ENCODE peak calls at places on chromosomes 2 and 18, in nine cellular contexts. L is prostate gland; K is left lung; O is CD8-positive, alpha-beta T cell; B is thoracic aorta; V is uterus; N is esophagus squamous epithelium; H is A549; E is fibroblast of lung. R is an unnamed sample. For H3K4me1, the result is how much of the 10 kb centered on the place peaks cover.

GRCh38 chr2:184498936-184499335 is 99.4 kb upstream of the ZNF804A start:
- DNase-seq in N (no peak), O (no peak), V (no peak), H (no peak), L (no peak), E (no peak), K (no peak), B (no peak), R (no peak)

GRCh38 chr18:42258301-42258965 is 303.4 kb downstream of the PIK3C3 start:
- DNase-seq in B (no peak), L (no peak), K (no peak), H (no peak), O (no peak), N (no peak), V (no peak), E (no peak), R (no peak)

GRCh38 chr2:160085662-160086061 is 23.2 kb upstream of the PLA2R1 start:
- DNase-seq in K (no peak), O (no peak), N (no peak), B (no peak), L (no peak), E (no peak), V (no peak), H (no peak), R (no peak)

GRCh38 chr2:68995911-68996310 is 17.1 kb upstream of the ANTXR1 start:
- DNase-seq in E (no peak), V (no peak), H (no peak), K (no peak), N (no peak), L (no peak), B (no peak), O (no peak), R (no peak)

GRCh38 chr2:230723363-230723762 is 10.7 kb downstream of the CAB39 start:
- DNase-seq in N (no peak), L (no peak), O (peak), V (no peak), H (no peak), K (no peak), B (no peak), E (no peak), R (no peak)

GRCh38 chr18:36176739-36177138 is 10.6 kb upstream of the MOCOS start:
- DNase-seq in L (no peak), N (no peak), E (peak), O (no peak), B (no peak), K (no peak), H (no peak), V (no peak), R (no peak)

GRCh38 chr18:49638891-49639557 is 77.2 kb downstream of the LIPG start:
- DNase-seq in K (no peak), H (no peak), N (no peak), E (no peak), V (no peak), L (no peak), O (no peak), B (no peak), R (no peak)

GRCh38 chr18:23247896-23248295 is 112.6 kb downstream of the CABLES1 start:
- DNase-seq in E (no peak), K (no peak), O (no peak), H (no peak), N (no peak), L (no peak), B (no peak), V (no peak), R (no peak)

GRCh38 chr18:49052891-49053644 is 102.3 kb upstream of the SMAD7 start:
- DNase-seq in N (no peak), O (peak), H (no peak), L (no peak), E (peak), B (no peak), K (no peak), V (peak), R (no peak)

GRCh38 chr2:188132385-188132784 is 159.3 kb upstream of the GULP1 start:
- DNase-seq in O (no peak), B (no peak), N (no peak), H (no peak), E (peak), V (no peak), L (peak), K (no peak), R (no peak)

GRCh38 chr2:48205137-48205798 is 299.0 kb upstream of the FBXO11 start:
- DNase-seq in H (no peak), N (no peak), L (no peak), V (no peak), O (no peak), K (no peak), B (no peak), E (peak), R (no peak)

GRCh38 chr2:28362991-28363521 is 29.6 kb upstream of the FOSL2 start:
- DNase-seq in E (no peak), L (no peak), K (no peak), V (no peak), N (no peak), O (no peak), H (no peak), B (no peak), R (no peak)
- H3K4me1 ChIP-seq in E (under half), L (under half), K (half or more), V (under half), N (under half), O (half or more), H (under half), B (under half), R (under half)

DNA sequence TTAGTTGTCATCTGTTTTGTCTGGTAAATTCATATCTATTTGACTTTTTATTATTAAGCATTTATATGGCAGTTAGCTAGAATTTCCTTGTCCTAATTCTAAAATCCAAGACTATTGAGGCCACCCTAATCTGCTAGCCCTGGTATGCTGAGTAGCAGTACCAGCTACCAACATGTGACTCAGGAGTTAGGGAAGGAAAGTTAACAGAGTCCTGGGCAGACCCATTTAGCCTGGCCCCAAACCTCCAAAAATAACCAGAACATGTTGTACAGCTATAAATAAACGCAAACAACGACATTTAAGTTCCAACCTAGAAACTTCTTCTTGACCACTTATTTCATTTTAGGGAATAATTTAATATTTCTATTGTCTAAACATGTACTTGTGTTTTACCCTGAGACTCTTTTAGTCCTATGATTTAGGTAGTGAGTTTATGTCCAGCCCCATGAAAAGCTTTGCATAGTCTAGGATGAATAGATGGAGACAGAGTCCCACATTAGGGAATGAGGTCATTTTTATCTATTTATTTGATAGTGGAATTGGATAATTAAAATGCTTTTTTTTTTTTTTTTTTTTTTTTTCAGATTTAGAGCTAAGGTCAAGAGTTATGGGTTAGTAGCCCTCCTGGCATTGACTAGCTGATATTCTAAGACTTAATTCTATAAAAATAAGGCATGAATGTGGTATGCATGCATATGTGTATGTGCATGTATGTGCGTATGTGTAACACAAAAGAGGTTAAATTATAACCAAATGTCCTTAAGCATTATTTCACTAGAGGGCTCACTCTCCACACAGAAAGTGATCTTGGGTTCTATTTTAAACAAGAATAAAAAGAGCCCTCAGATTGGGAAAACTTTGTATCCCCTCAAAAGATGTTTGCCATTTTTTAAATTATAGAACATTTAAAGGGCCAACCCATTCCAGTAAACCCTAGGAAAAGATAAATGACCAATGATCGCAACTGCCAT is 160.0 kb upstream of the MAPRE2 start:
- DNase-seq in H (no peak), V (no peak), B (no peak), E (peak), K (no peak), L (no peak), O (no peak), N (no peak), R (no peak)
- TF ChIP-seq CTCF in H (peak), V (no peak), B (no peak), E (peak), K (no peak), L (no peak), O (no peak), N (no peak), R (no peak)

GRCh38 chr2:127092951-127093516 is 13.9 kb downstream of the BIN1 start:
- DNase-seq in O (no peak), E (no peak), B (no peak), H (no peak), N (no peak), K (peak), V (no peak), L (no peak), R (no peak)
- H3K4me1 ChIP-seq in O (under half), E (under half), B (under half), H (under half), N (under half), K (under half), V (under half), L (under half), R (under half)

DNA sequence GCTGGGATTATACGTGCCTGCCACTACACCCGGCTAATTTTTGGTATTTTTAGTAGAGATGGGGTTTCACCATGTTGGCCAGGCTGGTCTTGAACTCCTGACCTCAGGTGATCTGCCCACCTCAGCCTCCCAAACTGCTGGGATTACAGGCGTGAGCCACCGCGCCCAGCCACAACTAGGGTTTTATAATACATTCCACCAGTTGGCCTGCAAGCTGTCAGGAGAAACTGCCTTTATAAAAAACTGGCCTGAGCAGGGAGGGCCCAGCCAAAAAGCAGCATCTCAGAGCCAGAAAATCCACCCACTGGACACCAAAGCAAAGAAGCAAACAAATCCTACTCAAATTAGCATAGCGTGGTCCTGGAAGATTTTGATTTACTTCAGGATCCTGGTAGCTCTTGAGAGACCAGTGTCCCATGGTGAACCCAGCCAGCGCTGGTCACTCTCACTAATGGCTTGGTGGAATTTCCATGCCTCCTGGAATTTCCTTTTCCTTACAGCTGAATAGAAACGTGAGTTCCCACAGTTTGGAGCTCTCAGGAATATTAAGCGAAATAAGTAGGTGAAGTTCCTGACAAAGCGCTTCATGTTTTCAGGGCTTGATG is 60.0 kb upstream of the PXDN start:
- DNase-seq in L (no peak), E (no peak), V (no peak), N (no peak), K (peak), H (no peak), O (no peak), B (no peak), R (no peak)
- TF ChIP-seq CTCF in L (no peak), E (no peak), V (no peak), N (no peak), K (no peak), H (no peak), O (no peak), B (no peak), R (no peak)

GRCh38 chr18:25284861-25285574 is 66.9 kb downstream of the ZNF521 start:
- DNase-seq in O (no peak), H (no peak), E (peak), L (no peak), N (no peak), B (no peak), K (no peak), V (peak), R (no peak)
- H3K4me1 ChIP-seq in O (under half), H (under half), E (under half), L (under half), N (under half), B (under half), K (under half), V (under half), R (under half)

GRCh38 chr2:11589316-11589940 is 55.6 kb downstream of the GREB1 start:
- DNase-seq in E (no peak), H (no peak), L (no peak), B (no peak), N (no peak), V (no peak), O (no peak), K (no peak), R (no peak)
- TF ChIP-seq CTCF in E (no peak), H (peak), L (no peak), B (no peak), N (no peak), V (no peak), O (no peak), K (no peak), R (peak)

DNA sequence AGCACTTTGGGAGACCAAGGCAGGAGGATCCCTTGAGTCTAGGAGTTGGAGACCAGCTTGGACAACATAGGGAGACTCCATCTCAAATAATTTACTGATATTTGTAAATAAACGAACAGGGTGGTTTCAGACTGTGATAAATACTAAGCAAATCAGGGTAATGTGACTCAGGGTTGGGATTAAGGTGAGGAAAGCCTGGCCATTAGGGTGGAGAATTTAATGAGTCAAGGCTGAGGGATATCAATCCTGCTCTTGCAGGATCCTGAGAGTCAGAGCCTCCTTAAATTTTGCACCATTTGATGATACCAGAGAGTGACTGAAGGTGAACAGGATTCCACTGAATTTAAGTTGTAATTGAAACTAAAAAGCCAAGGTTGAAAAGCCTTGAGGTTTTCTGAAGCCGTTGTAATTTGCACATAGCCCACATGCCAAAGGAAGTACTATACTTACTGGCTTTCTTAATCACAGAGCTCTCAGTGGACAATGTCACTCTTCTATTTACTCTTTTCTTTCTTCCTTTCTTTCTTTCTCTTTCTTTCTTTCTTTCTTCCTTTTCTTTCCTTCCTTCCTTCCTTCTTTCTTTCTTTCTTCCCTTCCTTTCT is 28.6 kb upstream of the AP1S3 start:
- DNase-seq in E (no peak), O (no peak), K (no peak), H (no peak), V (no peak), B (no peak), L (no peak), N (no peak), R (no peak)
- H3K4me1 ChIP-seq in E (under half), O (under half), K (under half), H (under half), V (under half), B (under half), L (under half), N (under half), R (under half)

DNA sequence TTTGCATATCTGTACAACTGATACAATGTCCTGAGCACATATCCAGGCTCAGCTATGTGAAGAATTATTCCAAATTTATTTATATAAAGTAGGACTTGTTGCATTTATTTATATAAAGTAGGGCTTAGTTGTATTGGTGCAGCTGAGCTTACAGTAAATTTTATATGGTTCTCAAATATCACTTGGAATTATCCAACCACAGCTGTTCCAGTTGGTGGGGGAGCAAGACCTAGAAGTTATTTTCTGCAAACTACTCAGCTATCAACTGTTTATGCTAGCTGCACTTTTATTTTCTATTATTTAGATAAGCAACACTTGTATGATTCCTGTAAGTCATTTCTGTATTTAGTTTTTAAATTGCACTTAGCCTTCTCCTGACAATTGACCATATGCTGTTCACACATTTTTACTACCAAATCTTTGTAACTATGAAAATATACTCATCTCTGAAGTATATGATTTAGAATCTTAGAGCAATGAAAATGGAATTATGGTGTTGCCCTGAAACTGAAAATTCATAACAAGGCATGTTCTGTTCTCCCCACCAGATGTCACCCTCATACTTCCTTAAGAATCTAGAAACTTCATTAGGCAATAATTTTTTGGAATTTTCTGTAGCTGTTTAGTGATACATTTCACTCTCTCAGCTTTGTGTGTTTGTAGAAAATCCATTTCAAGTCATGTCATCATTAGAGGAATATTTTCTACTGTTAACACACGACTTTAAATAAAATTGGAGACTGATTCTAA is 157.0 kb upstream of the CBLN2 start:
- DNase-seq in O (no peak), B (no peak), L (no peak), H (no peak), V (no peak), K (no peak), N (no peak), E (peak), R (no peak)
- TF ChIP-seq CTCF in O (no peak), B (no peak), L (peak), H (peak), V (no peak), K (no peak), N (no peak), E (peak), R (no peak)

DNA sequence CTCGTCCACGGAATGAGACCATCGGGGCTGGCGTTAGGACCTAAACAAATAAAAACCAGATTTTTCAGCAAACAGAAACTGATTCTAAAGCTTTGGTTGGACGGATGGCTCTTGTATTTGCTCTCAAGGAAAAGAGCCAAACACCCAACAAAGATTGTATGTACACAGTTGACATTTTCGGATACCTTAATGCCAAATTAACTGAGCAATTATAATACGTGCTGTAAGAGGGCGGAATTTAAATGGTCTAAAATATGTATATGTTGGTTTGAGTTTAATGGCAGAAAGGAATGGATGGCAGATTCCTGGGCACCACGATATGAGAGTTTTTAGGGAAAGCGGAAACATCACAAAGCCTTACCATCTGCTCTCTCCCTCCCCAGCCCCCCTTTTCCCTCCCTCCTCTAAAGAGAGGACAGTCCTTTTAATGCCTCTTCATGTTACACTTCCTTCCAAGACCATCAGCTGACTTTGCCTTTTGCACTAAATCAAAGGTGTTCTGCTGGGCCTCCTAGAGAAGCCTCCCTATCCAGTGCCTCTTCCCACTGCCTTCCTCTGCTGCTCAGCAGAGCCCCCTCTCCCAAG is 33.2 kb downstream of the STAT1 start:
- DNase-seq in V (no peak), E (no peak), N (no peak), B (no peak), H (no peak), L (no peak), K (no peak), O (no peak), R (no peak)
- H3K4me1 ChIP-seq in V (under half), E (under half), N (under half), B (under half), H (under half), L (under half), K (under half), O (under half), R (under half)

DNA sequence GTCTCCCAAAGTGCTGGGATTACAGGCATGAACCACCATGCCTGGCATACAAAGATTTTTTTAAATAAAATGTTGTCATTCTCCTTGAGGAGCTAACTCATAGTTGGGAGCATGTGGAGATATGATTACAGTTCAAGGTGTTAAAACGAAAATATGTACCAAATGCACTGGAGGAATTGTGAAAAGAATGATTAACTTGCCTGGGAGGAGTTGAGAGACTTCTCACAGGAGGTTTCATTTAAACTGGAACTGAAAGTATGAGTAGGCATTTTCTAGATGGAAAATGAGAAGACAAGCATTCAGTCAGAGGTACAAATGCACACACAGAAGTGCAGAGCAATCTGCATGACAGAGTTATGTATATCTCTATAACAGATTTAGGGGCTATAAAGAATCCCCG is 126.6 kb upstream of the PDE1A start:
- DNase-seq in V (no peak), O (no peak), K (no peak), N (no peak), H (no peak), E (no peak), B (no peak), L (no peak), R (no peak)
- TF ChIP-seq CTCF in V (no peak), O (no peak), K (no peak), N (no peak), H (no peak), E (no peak), B (no peak), L (no peak), R (no peak)